ENCODE peak calls at places on chromosome 13, in four cellular contexts. One of them, this sample, is unnamed.

GRCh38 chr13:45750566-45750965 is 48.4 kb downstream of the CBY2 start:
- DNase-seq in caudate nucleus: no peak
- DNase-seq in PC-3: no peak
- DNase-seq in NCI-H2171: no peak
- DNase-seq in this sample: no peak

GRCh38 chr13:98068511-98068910 is 74.4 kb upstream of the FARP1 start:
- DNase-seq in PC-3: no peak
- DNase-seq in NCI-H2171: no peak
- DNase-seq in caudate nucleus: no peak
- DNase-seq in this sample: peak

GRCh38 chr13:93079294-93079693 is 147.3 kb upstream of the GPC6 start:
- DNase-seq in PC-3: peak
- DNase-seq in caudate nucleus: no peak
- DNase-seq in NCI-H2171: no peak
- DNase-seq in this sample: no peak

GRCh38 chr13:25840931-25841330 is 210.9 kb downstream of the SHISA2 start:
- DNase-seq in PC-3: peak
- DNase-seq in NCI-H2171: no peak
- DNase-seq in caudate nucleus: no peak
- DNase-seq in this sample: no peak

GRCh38 chr13:61852116-61852515 is 436.5 kb upstream of the PCDH20 start:
- DNase-seq in NCI-H2171: no peak
- DNase-seq in caudate nucleus: no peak
- DNase-seq in PC-3: no peak
- DNase-seq in this sample: no peak

GRCh38 chr13:82739881-82740280 is 1142.4 kb downstream of the SLITRK1 start:
- DNase-seq in PC-3: peak
- DNase-seq in caudate nucleus: no peak
- DNase-seq in NCI-H2171: no peak
- DNase-seq in this sample: no peak

GRCh38 chr13:97422118-97423054 is 11.6 kb upstream of the RAP2A start:
- DNase-seq in PC-3: no peak
- DNase-seq in caudate nucleus: no peak
- DNase-seq in NCI-H2171: no peak
- DNase-seq in this sample: no peak

GRCh38 chr13:100510208-100510997 is 78.2 kb downstream of the GGACT start:
- DNase-seq in NCI-H2171: no peak
- DNase-seq in caudate nucleus: no peak
- DNase-seq in PC-3: no peak
- DNase-seq in this sample: no peak

GRCh38 chr13:27869436-27870090 is 50.2 kb upstream of the PDX1 start:
- DNase-seq in PC-3: no peak
- DNase-seq in caudate nucleus: no peak
- DNase-seq in NCI-H2171: no peak
- DNase-seq in this sample: no peak